ENCODE peak calls at places on chromosomes 5 and 9, in six cellular contexts. T is PC-3, X is GM23248, Y is mesendoderm, I is neural progenitor cell, H is hepatocyte. C is an unnamed sample.

GRCh38 chr5:123803359-123803758 is 291.4 kb downstream of the CSNK1G3 start:
- DNase-seq in T (no peak), X (no peak), Y (no peak), I (no peak), H (no peak), C (no peak)

GRCh38 chr9:20898885-20899554 is 132.4 kb downstream of the HACD4 start:
- DNase-seq in T (peak; percentile 32), X (peak; percentile 43), Y (peak; percentile 8), I (no peak), H (peak; percentile 10), C (no peak)

GRCh38 chr5:1118738-1119137 is 6.9 kb upstream of the SLC12A7 start:
- DNase-seq in T (no peak), X (no peak), Y (peak; percentile 54), I (no peak), H (peak; percentile 82), C (no peak)

GRCh38 chr5:74198156-74198555 is 442.4 kb downstream of the ENC1 start:
- DNase-seq in T (no peak), X (no peak), Y (no peak), I (no peak), H (no peak), C (no peak)

GRCh38 chr9:138046641-138047301 is 169.2 kb downstream of the CACNA1B start:
- DNase-seq in T (no peak), X (no peak), Y (no peak), I (no peak), H (no peak), C (no peak)

GRCh38 chr9:98568234-98568922 is 140.4 kb downstream of the GABBR2 start:
- DNase-seq in T (no peak), X (no peak), Y (no peak), I (peak; percentile 20), H (no peak), C (no peak)

GRCh38 chr9:135544981-135545635 is 818 bp upstream of the OBP2A start:
- DNase-seq in T (no peak), X (no peak), Y (no peak), I (no peak), H (no peak), C (no peak)

GRCh38 chr5:55918097-55919035 is 67.2 kb downstream of the IL31RA start:
- DNase-seq in T (no peak), X (no peak), Y (peak; percentile 55), I (no peak), H (no peak), C (no peak)

GRCh38 chr5:170269579-170269978 is 28.0 kb downstream of the LCP2 start:
- DNase-seq in T (peak; percentile 51), X (no peak), Y (no peak), I (no peak), H (no peak), C (no peak)

GRCh38 chr5:125503958-125504357 is 757.5 kb upstream of the ZNF608 start:
- DNase-seq in T (peak; percentile 11), X (no peak), Y (no peak), I (no peak), H (no peak), C (no peak)

GRCh38 chr9:37575511-37575914 is 667 bp downstream of the FBXO10 start:
- DNase-seq in T (no peak), X (peak; percentile 47), Y (no peak), I (peak; percentile 51), H (no peak), C (no peak)

GRCh38 chr9:16029796-16030363 is 477.0 kb downstream of the CCDC171 start:
- DNase-seq in T (peak; percentile 7), X (no peak), Y (peak; percentile 11), I (no peak), H (no peak), C (no peak)

GRCh38 chr5:132268698-132269551 is 11.4 kb downstream of the PDLIM4 start:
- DNase-seq in T (no peak), X (peak; percentile 79), Y (no peak), I (peak; percentile 39), H (no peak), C (no peak)

GRCh38 chr5:104241051-104241450 is 678.5 kb upstream of the NUDT12 start:
- DNase-seq in T (no peak), X (no peak), Y (no peak), I (peak; percentile 5), H (no peak), C (no peak)

GRCh38 chr9:20732118-20732517 is 48.1 kb downstream of the FOCAD start:
- DNase-seq in T (peak; percentile 93), X (peak; percentile 69), Y (peak; percentile 59), I (no peak), H (no peak), C (peak; percentile 11)

GRCh38 chr9:73683862-73684591 is 532.4 kb downstream of the ANXA1 start:
- DNase-seq in T (peak; percentile 53), X (peak; percentile 70), Y (peak; percentile 68), I (peak; percentile 74), H (peak; percentile 46), C (no peak)

GRCh38 chr5:146185161-146185560 is 2.7 kb upstream of the LARS1 start:
- DNase-seq in T (peak; percentile 31), X (peak; percentile 33), Y (no peak), I (no peak), H (no peak), C (no peak)

GRCh38 chr9:94176582-94176981 is 82.5 kb upstream of the ZNF169 start:
- DNase-seq in T (no peak), X (no peak), Y (no peak), I (no peak), H (no peak), C (no peak)

GRCh38 chr5:36060516-36060885 is 6.2 kb downstream of the UGT3A2 start:
- DNase-seq in T (peak; percentile 55), X (peak; percentile 61), Y (peak; percentile 34), I (no peak), H (no peak), C (no peak)

GRCh38 chr5:107597803-107598202 is 72.9 kb downstream of the EFNA5 start:
- DNase-seq in T (no peak), X (no peak), Y (no peak), I (no peak), H (no peak), C (no peak)

GRCh38 chr9:35945341-35946018 is 12.5 kb downstream of the OR2S2 start:
- DNase-seq in T (peak; percentile 84), X (peak; percentile 93), Y (peak; percentile 92), I (peak; percentile 84), H (peak; percentile 91), C (peak; percentile 52)

GRCh38 chr5:181039471-181039870 is 595 bp upstream of the BTNL9 start:
- DNase-seq in T (no peak), X (no peak), Y (no peak), I (no peak), H (no peak), C (no peak)

GRCh38 chr5:134648425-134649162 is at the start of gene SEC24A:
- DNase-seq in T (peak; percentile 81), X (peak; percentile 96), Y (peak; percentile 97), I (peak; percentile 94), H (peak; percentile 97), C (peak; percentile 84)
- H3K79me2 ChIP-seq in T (peaks cover 53% of the 10 kb centered on the region), X (peaks cover 56% of the 10 kb centered on the region), Y (peaks cover 35% of the 10 kb centered on the region), I (peaks cover 48% of the 10 kb centered on the region), H (peaks cover 60% of the 10 kb centered on the region), C (peaks cover 54% of the 10 kb centered on the region)

GRCh38 chr5:109931049-109931448 is 241.3 kb downstream of the MAN2A1 start:
- DNase-seq in T (no peak), X (no peak), Y (no peak), I (no peak), H (no peak), C (no peak)
- H3K4me3 ChIP-seq in T (no peak overlapping the region), X (no peak overlapping the region), Y (no peak overlapping the region), I (no peak overlapping the region), H (no peak overlapping the region), C (no peak overlapping the region)

DNA sequence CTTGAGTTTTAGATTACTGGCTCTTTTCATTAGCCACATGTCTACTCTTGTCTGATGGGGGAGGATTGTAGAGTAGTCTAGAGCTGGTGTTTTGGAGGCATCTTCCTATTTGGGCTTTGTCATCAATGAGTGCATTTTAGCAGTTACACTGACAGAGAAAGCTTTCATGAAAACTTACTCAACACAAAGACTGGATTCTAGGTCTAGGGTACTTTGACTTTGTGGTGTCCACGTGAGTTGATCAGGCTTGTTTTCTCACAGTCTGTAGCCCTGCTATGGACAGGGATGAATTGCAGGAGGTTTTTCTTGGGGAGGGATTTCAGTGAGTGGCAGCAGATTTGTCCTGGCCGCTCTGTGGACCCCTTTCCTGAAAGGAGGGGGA is 6.5 kb downstream of the TRIO start:
- DNase-seq in T (no peak), X (no peak), Y (no peak), I (no peak), H (no peak), C (no peak)
- H3K79me2 ChIP-seq in T (peaks cover 100% of the 10 kb centered on the region), X (peaks cover 100% of the 10 kb centered on the region), Y (peaks cover 92% of the 10 kb centered on the region), I (peaks cover 100% of the 10 kb centered on the region), H (peaks cover 96% of the 10 kb centered on the region), C (peaks cover 100% of the 10 kb centered on the region)

DNA sequence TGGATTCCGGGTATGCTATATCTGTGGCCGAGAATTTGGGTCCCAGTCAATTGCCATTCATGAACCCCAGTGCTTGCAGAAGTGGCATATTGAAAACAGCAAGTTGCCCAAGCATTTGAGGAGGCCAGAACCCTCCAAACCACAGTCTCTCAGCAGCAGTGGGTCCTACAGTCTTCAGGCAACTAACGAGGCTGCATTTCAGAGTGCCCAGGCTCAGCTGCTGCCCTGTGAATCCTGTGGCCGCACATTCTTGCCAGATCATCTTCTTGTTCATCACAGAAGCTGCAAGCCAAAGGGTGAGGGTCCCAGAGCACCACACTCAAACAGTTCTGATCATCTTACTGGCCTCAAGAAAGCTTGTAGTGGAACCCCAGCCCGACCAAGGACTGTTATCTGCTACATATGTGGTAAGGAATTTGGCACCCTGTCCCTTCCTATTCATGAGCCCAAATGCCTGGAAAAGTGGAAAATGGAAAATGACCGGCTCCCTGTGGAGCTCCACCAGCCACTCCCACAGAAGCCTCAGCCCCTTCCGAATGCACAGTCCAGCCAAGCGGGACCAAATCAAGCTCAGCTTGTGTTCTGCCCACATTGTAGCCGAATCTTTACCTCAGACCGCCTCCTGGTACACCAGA is 23.0 kb downstream of the ZNF474 start:
- DNase-seq in T (no peak), X (peak; percentile 69), Y (peak; percentile 81), I (no peak), H (no peak), C (no peak)
- H3K4me3 ChIP-seq in T (no peak overlapping the region), X (peak overlapping the region; percentile 30), Y (no peak overlapping the region), I (no peak overlapping the region), H (no peak overlapping the region), C (no peak overlapping the region)

DNA sequence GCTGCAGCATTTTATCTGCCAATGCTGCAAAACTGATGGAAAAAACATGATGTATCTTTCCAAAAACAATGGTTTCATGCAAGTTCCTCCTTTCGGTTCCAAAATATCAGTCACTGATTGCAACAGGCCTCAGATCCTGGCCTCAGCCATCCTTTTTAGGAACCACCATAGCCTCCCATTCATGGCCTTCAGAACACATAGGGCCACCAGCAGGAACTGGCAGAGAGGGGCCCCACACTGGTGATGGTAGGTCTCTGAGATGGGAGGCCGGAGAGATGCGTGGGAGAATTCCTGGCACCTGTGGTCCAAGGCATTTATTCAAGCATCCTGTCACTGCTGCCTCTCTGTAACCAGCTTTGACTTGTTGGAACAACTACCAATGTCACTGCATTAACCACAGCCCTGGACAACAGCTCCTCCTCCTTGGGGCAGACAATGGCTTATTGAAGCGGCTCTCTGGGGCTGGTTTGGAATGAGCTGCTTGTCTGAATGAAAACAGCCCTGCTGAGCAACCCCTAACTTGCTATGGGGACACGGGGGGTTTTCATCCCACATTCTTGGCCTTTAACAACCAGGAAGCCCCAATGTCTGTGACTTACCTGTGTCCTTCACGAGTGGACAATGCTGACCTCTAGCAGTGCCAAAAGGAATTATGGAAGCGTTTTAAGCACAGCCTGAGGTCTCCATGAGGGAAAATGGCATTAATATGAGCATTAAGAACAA is 108.1 kb downstream of the LHFPL2 start:
- DNase-seq in T (no peak), X (no peak), Y (no peak), I (peak; percentile 49), H (no peak), C (no peak)
- H3K79me2 ChIP-seq in T (no peaks in the 10 kb centered on the region), X (peaks cover 12% of the 10 kb centered on the region), Y (no peaks in the 10 kb centered on the region), I (peaks cover 4% of the 10 kb centered on the region), H (peaks cover 80% of the 10 kb centered on the region), C (no peaks in the 10 kb centered on the region)

C was measured in PC-9.